ENCODE peak calls at places on chromosomes 16 and 17, in four cellular contexts. D is uterus, R is ovary, I is body of pancreas. O is an unnamed sample.

GRCh38 chr16:55645986-55646385 is 9.8 kb upstream of the SLC6A2 start:
- DNase-seq in D (no peak), R (no peak), I (no peak), O (no peak)

GRCh38 chr17:76353599-76354316 is at the start of gene PRPSAP1:
- DNase-seq in D (peak; percentile 83), R (peak; percentile 82), I (peak; percentile 91), O (peak; percentile 96)

GRCh38 chr17:81418710-81419332 is 23.6 kb downstream of the BAHCC1 start:
- DNase-seq in D (no peak), R (peak; percentile 46), I (peak; percentile 35), O (no peak)

GRCh38 chr16:87487361-87487924 is 5.4 kb downstream of the ZCCHC14 start:
- DNase-seq in D (no peak), R (no peak), I (peak; percentile 85), O (peak; percentile 69)

GRCh38 chr17:36907407-36907806 is 29.9 kb upstream of the LHX1 start:
- DNase-seq in D (no peak), R (no peak), I (no peak), O (no peak)

GRCh38 chr16:49890876-49891275 is 35.0 kb upstream of the ZNF423 start:
- DNase-seq in D (no peak), R (no peak), I (no peak), O (peak; percentile 31)

GRCh38 chr17:78722101-78722761 is 59.8 kb downstream of the CYTH1 start:
- DNase-seq in D (no peak), R (no peak), I (no peak), O (no peak)

GRCh38 chr17:19703776-19704371 is 12.5 kb downstream of the SLC47A2 start:
- DNase-seq in D (no peak), R (no peak), I (peak; percentile 45), O (no peak)

GRCh38 chr16:87836844-87837581 is 32.3 kb downstream of the SLC7A5 start:
- DNase-seq in D (no peak), R (no peak), I (no peak), O (no peak)

GRCh38 chr17:45896803-45897693 is 2.7 kb downstream of the MAPT start:
- DNase-seq in D (no peak), R (no peak), I (no peak), O (no peak)
- H3K27me3 ChIP-seq in D (peaks cover 15% of the 10 kb centered on the region), R (no peaks in the 10 kb centered on the region), I (peaks cover 21% of the 10 kb centered on the region), O (peaks cover 62% of the 10 kb centered on the region)

DNA sequence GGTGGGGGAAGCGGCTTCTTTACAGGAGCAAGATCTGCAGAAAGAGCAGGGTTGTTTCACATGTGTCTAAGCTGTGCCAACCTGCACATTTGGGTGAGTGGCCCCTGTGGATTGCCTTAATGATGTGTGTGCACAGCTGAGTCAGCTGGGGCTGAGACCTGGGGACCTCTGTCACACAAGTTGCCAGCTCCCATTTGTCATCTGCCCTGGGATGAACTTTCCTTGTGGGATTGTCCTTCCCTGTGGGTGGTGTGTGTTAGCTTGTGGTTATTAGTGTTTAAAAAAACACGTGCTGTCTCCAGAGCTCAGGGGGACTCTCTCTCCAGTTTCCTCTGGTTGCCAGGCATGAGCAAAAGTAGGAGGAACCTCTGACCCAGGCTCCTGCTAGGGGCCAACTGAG is 400.5 kb upstream of the CCL2 start:
- DNase-seq in D (no peak), R (no peak), I (no peak), O (no peak)
- H3K27me3 ChIP-seq in D (no peaks in the 10 kb centered on the region), R (no peaks in the 10 kb centered on the region), I (no peaks in the 10 kb centered on the region), O (peaks cover 9% of the 10 kb centered on the region)

DNA sequence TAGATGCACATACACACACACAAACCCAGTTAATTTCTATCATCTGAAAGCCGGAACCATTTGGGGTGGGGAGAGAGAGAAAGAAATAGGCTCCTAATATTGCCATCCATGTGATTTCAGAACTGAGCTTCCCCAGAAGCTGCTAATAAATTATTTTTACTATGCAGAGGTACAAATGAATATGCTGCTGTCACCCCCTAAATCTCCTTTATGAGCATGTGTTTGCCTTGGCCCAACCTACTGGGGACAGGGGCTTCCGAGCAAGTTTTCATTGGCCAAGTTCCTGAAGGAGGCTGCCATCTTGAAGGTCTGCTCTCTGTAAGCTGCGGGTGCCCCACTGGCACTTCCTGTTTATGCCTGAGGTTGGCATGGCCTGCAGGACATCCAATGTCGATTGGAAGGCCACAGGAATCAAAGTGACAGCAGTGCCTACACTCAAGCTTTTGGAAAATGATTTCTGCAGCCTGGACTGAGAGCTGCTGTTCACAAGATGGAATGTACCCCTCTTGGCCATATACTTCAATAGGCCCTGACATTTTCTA is 194.7 kb downstream of the XYLT1 start:
- DNase-seq in D (no peak), R (no peak), I (no peak), O (no peak)
- H3K27me3 ChIP-seq in D (no peaks in the 10 kb centered on the region), R (no peaks in the 10 kb centered on the region), I (no peaks in the 10 kb centered on the region), O (peaks cover 55% of the 10 kb centered on the region)

DNA sequence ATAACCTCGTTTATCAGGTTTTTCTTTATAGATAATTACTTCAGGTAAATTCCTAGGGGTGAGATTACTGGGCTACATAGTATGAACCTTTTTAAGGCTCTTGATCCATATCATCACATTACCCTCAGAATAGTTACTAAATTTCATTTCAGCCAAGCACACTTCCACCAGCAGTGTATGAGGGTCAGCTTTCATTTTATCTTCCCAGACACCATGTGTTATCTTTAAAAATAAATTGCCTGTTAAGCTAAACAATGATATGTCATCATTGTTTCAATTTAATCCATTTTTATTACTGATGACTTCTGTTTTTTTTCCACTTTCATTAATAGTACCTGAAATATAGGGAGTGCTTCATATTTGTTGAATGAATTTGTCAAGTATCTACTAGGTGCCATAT is 33.4 kb downstream of the PRKCA start:
- DNase-seq in D (no peak), R (no peak), I (no peak), O (no peak)
- H3K27me3 ChIP-seq in D (no peaks in the 10 kb centered on the region), R (no peaks in the 10 kb centered on the region), I (no peaks in the 10 kb centered on the region), O (no peaks in the 10 kb centered on the region)

DNA sequence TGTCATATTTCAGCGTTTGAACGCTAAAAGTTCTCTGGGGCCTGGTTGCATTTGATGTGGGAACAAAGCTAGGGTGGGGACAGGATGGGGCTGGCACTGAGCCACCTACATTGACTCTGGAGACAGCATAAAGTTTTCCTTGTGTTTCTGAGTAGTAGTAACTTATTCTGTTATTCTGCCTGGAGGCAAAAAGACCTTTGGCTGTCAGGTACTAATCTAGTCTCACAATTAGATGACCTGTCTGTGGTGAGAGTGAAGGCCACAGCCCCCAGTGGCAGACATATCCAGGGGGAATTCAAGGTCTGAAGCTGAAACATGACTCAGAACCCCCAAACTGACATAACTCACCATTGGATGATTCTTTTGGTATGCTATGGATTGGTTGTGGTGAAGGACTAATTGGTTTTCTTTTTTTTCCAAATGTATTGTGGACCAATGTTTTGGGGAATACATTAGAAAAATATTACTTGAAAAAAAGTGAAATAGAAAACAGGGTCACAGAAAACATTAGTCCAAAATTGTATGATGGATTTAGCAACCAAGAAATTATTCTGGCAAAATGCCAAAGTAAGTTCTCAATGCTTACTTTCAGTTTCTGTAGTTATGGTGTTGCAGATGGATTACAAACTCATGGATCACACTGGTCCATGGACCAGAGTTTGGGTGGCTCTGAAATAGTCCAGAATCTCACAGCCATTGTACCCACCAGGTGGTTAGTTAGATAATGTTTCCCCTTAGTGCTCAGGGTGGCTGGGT is 10.5 kb upstream of the SALL1 start:
- DNase-seq in D (no peak), R (no peak), I (no peak), O (no peak)
- H3K27me3 ChIP-seq in D (no peaks in the 10 kb centered on the region), R (no peaks in the 10 kb centered on the region), I (peaks cover 4% of the 10 kb centered on the region), O (no peaks in the 10 kb centered on the region)

DNA sequence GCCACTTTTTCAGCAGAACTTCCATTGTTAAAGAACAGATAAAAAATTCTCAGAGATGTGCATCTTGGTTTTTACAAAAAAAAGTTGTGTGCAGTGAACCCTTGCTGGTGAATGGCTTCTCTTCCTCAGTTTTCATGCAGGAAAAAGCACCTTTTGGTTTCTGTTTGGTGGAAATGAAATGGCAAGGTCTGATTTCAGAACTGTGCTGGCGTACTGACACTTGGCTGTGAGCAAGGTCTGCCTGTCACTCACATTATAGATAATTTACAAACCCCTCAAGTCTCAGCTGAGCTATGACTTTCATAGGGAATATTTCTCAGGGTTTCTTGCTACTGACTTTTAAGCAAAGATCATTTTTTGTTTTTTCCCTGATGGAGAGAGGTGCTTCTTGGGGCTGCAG is 5.8 kb upstream of the SALL1 start:
- DNase-seq in D (no peak), R (no peak), I (no peak), O (no peak)
- H3K27me3 ChIP-seq in D (no peaks in the 10 kb centered on the region), R (no peaks in the 10 kb centered on the region), I (peaks cover 38% of the 10 kb centered on the region), O (peaks cover 11% of the 10 kb centered on the region)